ENCODE peak calls at places on chromosome 5, in seven cellular contexts. X, R, K, F, M, T and L are unnamed samples.

GRCh38 chr5:172451771-172452197 is 2.5 kb downstream of the SH3PXD2B start:
- DNase-seq in K (peak), T (peak), R (no peak), M (no peak), F (no peak), X (no peak), L (no peak)

GRCh38 chr5:176536132-176536901 is 885 bp downstream of the RNF44 start:
- DNase-seq in F (peak), T (peak), K (peak), M (no peak), X (peak), R (peak), L (peak)

GRCh38 chr5:164748861-164749260 is 1243.4 kb downstream of the MAT2B start:
- DNase-seq in M (no peak), T (no peak), K (no peak), X (no peak), R (no peak), F (no peak), L (no peak)

GRCh38 chr5:69484891-69485290 is 7.7 kb upstream of the OCLN start:
- DNase-seq in K (no peak), F (no peak), R (no peak), M (no peak), T (no peak), X (no peak), L (no peak)

GRCh38 chr5:116378007-116378831 is 196.4 kb downstream of the SEMA6A start:
- DNase-seq in F (peak), M (peak), R (no peak), K (no peak), X (no peak), T (no peak), L (no peak)

GRCh38 chr5:81156732-81157131 is 76.4 kb upstream of the CKMT2 start:
- DNase-seq in T (no peak), M (no peak), K (no peak), R (no peak), X (no peak), F (no peak), L (no peak)

GRCh38 chr5:124824637-124825158 is 78.3 kb upstream of the ZNF608 start:
- DNase-seq in F (peak), R (no peak), T (no peak), M (no peak), X (no peak), K (no peak), L (no peak)

GRCh38 chr5:68381909-68382308 is 166.4 kb downstream of the PIK3R1 start:
- DNase-seq in M (no peak), F (no peak), X (no peak), K (peak), T (no peak), R (no peak), L (no peak)

GRCh38 chr5:148949871-148950863 is 112.7 kb downstream of the SH3TC2 start:
- DNase-seq in K (no peak), F (no peak), T (peak), M (no peak), X (no peak), R (no peak), L (no peak)

GRCh38 chr5:140296289-140296688 is 6.6 kb downstream of the PFDN1 start:
- DNase-seq in X (no peak), K (no peak), T (no peak), F (no peak), R (no peak), M (no peak), L (no peak)

GRCh38 chr5:137310051-137310730 is 188.9 kb downstream of the SPOCK1 start:
- DNase-seq in X (no peak), F (no peak), R (no peak), K (no peak), T (no peak), M (no peak), L (no peak)

GRCh38 chr5:62143268-62144229 is 162.5 kb upstream of the KIF2A start:
- DNase-seq in T (no peak), X (no peak), K (no peak), M (no peak), R (no peak), F (peak), L (no peak)